ENCODE peak calls at places on chromosome 20, in nine cellular contexts. E is mucosa of descending colon, N is K562, B is tibial nerve, A is endodermal cell, G is psoas muscle, Q is NB4, H is kidney, P is uterus. X is an unnamed sample.

GRCh38 chr20:23636182-23636907 is 1.4 kb downstream of the CST3 start:
- DNase-seq in E (no peak), G (no peak), A (no peak), N (no peak), P (no peak), Q (no peak), H (peak; percentile 71), B (no peak), X (no peak)

GRCh38 chr20:50373674-50374286 is 136.4 kb upstream of the PTPN1 start:
- DNase-seq in B (no peak), N (peak; percentile 31), Q (no peak), A (no peak), G (no peak), E (no peak), P (no peak), H (no peak), X (no peak)

GRCh38 chr20:60512436-60512835 is 554.2 kb downstream of the CDH26 start:
- DNase-seq in Q (no peak), B (no peak), P (no peak), G (no peak), E (no peak), N (no peak), A (peak; percentile 82), H (no peak), X (peak; percentile 22)

GRCh38 chr20:44187763-44188709 is 1.0 kb upstream of the JPH2 start:
- DNase-seq in P (peak; percentile 59), G (no peak), E (no peak), B (no peak), Q (peak; percentile 62), H (no peak), N (no peak), A (peak; percentile 69), X (no peak)

GRCh38 chr20:16115891-16116577 is 457.2 kb downstream of the KIF16B start:
- DNase-seq in B (no peak), N (no peak), G (no peak), E (no peak), Q (no peak), P (no peak), H (no peak), A (peak; percentile 50), X (no peak)

GRCh38 chr20:4160761-4161305 is 145.5 kb upstream of the RNF24 start:
- DNase-seq in H (peak; percentile 83), P (no peak), B (peak; percentile 38), Q (no peak), N (no peak), A (peak; percentile 67), G (no peak), E (no peak), X (peak; percentile 68)

GRCh38 chr20:23868321-23868720 is 11.2 kb downstream of the CST5 start:
- DNase-seq in B (no peak), H (no peak), N (no peak), P (no peak), Q (no peak), E (no peak), A (no peak), G (no peak), X (no peak)

GRCh38 chr20:16575390-16576140 is 2.3 kb upstream of the KIF16B start:
- DNase-seq in N (no peak), G (no peak), B (no peak), Q (no peak), E (no peak), H (no peak), P (no peak), A (peak; percentile 65), X (no peak)

GRCh38 chr20:61178431-61179080 is 73.5 kb upstream of the CDH4 start:
- DNase-seq in H (no peak), A (no peak), B (no peak), P (no peak), Q (no peak), E (no peak), N (no peak), G (no peak), X (no peak)

GRCh38 chr20:14790771-14791517 is 453.5 kb upstream of the FLRT3 start:
- DNase-seq in N (no peak), G (no peak), A (no peak), B (no peak), H (no peak), E (no peak), P (no peak), Q (no peak), X (no peak)

GRCh38 chr20:35111141-35111888 is 18.7 kb upstream of the TRPC4AP start:
- DNase-seq in A (no peak), P (no peak), G (no peak), H (no peak), Q (peak; percentile 44), E (no peak), B (no peak), N (no peak), X (no peak)

GRCh38 chr20:35020108-35021031 is 64.7 kb downstream of the MYH7B start:
- DNase-seq in A (no peak), G (no peak), B (no peak), H (no peak), P (no peak), E (no peak), Q (no peak), N (no peak), X (no peak)

GRCh38 chr20:4181956-4182945 is 166.9 kb upstream of the RNF24 start:
- DNase-seq in E (no peak), Q (no peak), P (no peak), H (peak; percentile 60), A (no peak), B (no peak), N (no peak), G (no peak), X (no peak)

GRCh38 chr20:63969851-63970713 is at the start of gene ZNF512B:
- DNase-seq in Q (peak; percentile 76), N (peak; percentile 91), E (peak; percentile 62), P (peak; percentile 69), H (peak; percentile 79), G (peak; percentile 72), A (peak; percentile 83), B (no peak), X (peak; percentile 55)

GRCh38 chr20:62623488-62624324 is 18.6 kb upstream of the SLCO4A1 start:
- DNase-seq in Q (peak; percentile 90), P (peak; percentile 91), N (peak; percentile 99), A (peak; percentile 96), H (peak; percentile 99), E (peak; percentile 98), G (peak; percentile 94), B (peak; percentile 97), X (peak; percentile 23)
- TF ChIP-seq CTCF in Q (no peak), P (no peak), N (no peak), A (no peak), H (no peak), E (no peak), G (no peak), B (no peak), X (no peak)

GRCh38 chr20:725491-725890 is 42.8 kb downstream of the SLC52A3 start:
- DNase-seq in Q (no peak), B (no peak), E (no peak), N (no peak), A (no peak), P (no peak), G (no peak), H (no peak), X (no peak)
- TF ChIP-seq CTCF in Q (no peak), B (no peak), E (no peak), N (no peak), A (no peak), P (no peak), G (no peak), H (no peak), X (no peak)

GRCh38 chr20:6733965-6734364 is 33.5 kb upstream of the BMP2 start:
- DNase-seq in B (no peak), G (no peak), Q (no peak), E (no peak), H (no peak), P (no peak), A (no peak), N (no peak), X (no peak)

GRCh38 chr20:6739406-6739805 is 28.1 kb upstream of the BMP2 start:
- DNase-seq in N (no peak), E (no peak), G (no peak), P (no peak), A (no peak), Q (no peak), B (no peak), H (no peak), X (no peak)

GRCh38 chr20:6740096-6740495 is 27.4 kb upstream of the BMP2 start:
- DNase-seq in B (no peak), G (no peak), E (no peak), H (no peak), A (no peak), Q (no peak), P (no peak), N (no peak), X (no peak)

GRCh38 chr20:6731951-6732580 is 35.4 kb upstream of the BMP2 start:
- DNase-seq in N (no peak), G (peak; percentile 52), A (no peak), Q (no peak), H (peak; percentile 93), P (peak; percentile 73), B (peak; percentile 53), E (no peak), X (no peak)

DNA sequence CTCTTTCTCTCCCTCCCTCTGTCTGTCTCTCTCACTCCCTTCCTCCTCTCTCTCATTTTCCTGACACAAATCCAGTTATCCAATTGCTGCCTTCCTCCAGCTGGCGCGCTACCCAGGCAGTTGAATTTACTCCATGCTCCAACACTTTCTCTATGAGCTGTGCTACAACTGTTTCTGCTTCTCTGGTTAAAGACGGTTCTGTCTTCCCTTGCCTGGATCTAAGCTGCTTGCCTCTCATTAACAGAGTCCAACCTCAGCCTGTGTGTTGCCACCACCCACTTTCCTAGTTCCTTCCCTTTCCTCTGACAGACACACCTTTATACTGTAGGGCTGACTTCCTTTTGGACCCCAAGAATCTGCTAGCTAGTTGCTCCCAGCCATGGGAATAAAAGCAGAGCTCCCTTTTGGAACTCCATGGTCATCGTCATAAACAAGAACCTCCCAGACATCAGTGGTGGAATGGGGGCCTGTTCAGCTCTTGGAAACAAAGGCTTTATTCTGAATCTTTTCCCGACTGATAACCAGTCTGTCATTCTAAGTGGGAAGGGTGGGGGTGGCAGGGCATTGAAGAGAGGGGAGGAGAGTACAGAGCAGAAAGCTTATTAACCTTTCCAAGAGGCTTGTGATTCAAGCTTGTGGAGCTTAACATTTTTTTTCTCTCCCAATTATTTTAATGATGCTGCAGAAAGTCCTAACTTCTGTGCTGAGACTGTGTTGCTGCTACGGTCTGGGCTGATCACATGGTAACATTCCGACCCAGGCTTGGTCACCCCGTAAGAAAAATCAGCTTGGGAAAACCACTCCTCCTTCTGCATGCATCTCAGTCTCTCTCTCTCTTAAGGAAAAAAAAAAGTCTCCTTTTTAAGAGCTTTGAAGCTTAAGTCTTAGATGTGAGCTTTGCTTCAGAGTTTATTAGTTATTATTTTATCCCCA is 31.3 kb upstream of the BMP2 start:
- DNase-seq in E (no peak), N (no peak), A (peak; percentile 59), G (no peak), H (no peak), P (peak; percentile 17), B (no peak), Q (no peak), X (no peak)
- TF ChIP-seq CTCF in E (no peak), N (no peak), A (no peak), G (no peak), H (no peak), P (no peak), B (no peak), Q (no peak), X (no peak)

GRCh38 chr20:57711826-57712225 is 2.0 kb upstream of the PMEPA1 start:
- DNase-seq in A (peak; percentile 91), H (no peak), E (no peak), N (no peak), B (no peak), P (no peak), G (no peak), Q (no peak), X (no peak)
- TF ChIP-seq CTCF in A (no peak), H (no peak), E (no peak), N (no peak), B (no peak), P (no peak), G (no peak), Q (no peak), X (no peak)